ENCODE peak calls at places on chromosome 15, in six cellular contexts. Q, F, H, B, L and D are unnamed samples. For H3K36me3 and H3K9me3, the result is how much of the 10 kb centered on the place peaks cover.

GRCh38 chr15:58111718-58112104 is 26.5 kb upstream of the AQP9 start:
- DNase-seq in Q (no peak), F (no peak), H (no peak), B (no peak), L (no peak), D (no peak)

GRCh38 chr15:43095708-43096347 is 10.0 kb downstream of the UBR1 start:
- DNase-seq in Q (no peak), F (no peak), H (no peak), B (no peak), L (no peak), D (no peak)

GRCh38 chr15:99944131-99944530 is 210.9 kb upstream of the LYSMD4 start:
- DNase-seq in Q (no peak), F (peak), H (no peak), B (no peak), L (no peak), D (no peak)

GRCh38 chr15:79433610-79434009 is 1.5 kb downstream of the MINAR1 start:
- DNase-seq in Q (no peak), F (no peak), H (no peak), B (no peak), L (no peak), D (no peak)

GRCh38 chr15:29870495-29871151 is 48.4 kb upstream of the TJP1 start:
- DNase-seq in Q (peak), F (no peak), H (no peak), B (peak), L (no peak), D (no peak)

GRCh38 chr15:75138016-75138999 is 63.4 kb upstream of the C15orf39 start:
- DNase-seq in Q (no peak), F (peak), H (no peak), B (no peak), L (no peak), D (no peak)

GRCh38 chr15:50257924-50258323 is 7.6 kb downstream of the HDC start:
- DNase-seq in Q (no peak), F (no peak), H (no peak), B (no peak), L (no peak), D (no peak)

GRCh38 chr15:79432345-79433311 is 492 bp downstream of the MINAR1 start:
- DNase-seq in Q (no peak), F (no peak), H (peak), B (no peak), L (no peak), D (no peak)

GRCh38 chr15:59591372-59591771 is 20.2 kb upstream of the GCNT3 start:
- DNase-seq in Q (no peak), F (no peak), H (no peak), B (no peak), L (no peak), D (no peak)

GRCh38 chr15:68658151-68658550 is 79.4 kb downstream of the CORO2B start:
- DNase-seq in Q (no peak), F (no peak), H (no peak), B (no peak), L (no peak), D (no peak)

GRCh38 chr15:66945842-66946241 is 119.6 kb upstream of the SMAD3 start:
- DNase-seq in Q (no peak), F (no peak), H (no peak), B (no peak), L (no peak), D (no peak)

GRCh38 chr15:66945286-66945685 is 120.1 kb upstream of the SMAD3 start:
- DNase-seq in Q (no peak), F (no peak), H (no peak), B (no peak), L (no peak), D (no peak)

GRCh38 chr15:66947471-66947870 is 117.9 kb upstream of the SMAD3 start:
- DNase-seq in Q (no peak), F (no peak), H (no peak), B (no peak), L (no peak), D (no peak)

GRCh38 chr15:66948294-66948693 is 117.1 kb upstream of the SMAD3 start:
- DNase-seq in Q (no peak), F (no peak), H (no peak), B (no peak), L (no peak), D (no peak)

DNA sequence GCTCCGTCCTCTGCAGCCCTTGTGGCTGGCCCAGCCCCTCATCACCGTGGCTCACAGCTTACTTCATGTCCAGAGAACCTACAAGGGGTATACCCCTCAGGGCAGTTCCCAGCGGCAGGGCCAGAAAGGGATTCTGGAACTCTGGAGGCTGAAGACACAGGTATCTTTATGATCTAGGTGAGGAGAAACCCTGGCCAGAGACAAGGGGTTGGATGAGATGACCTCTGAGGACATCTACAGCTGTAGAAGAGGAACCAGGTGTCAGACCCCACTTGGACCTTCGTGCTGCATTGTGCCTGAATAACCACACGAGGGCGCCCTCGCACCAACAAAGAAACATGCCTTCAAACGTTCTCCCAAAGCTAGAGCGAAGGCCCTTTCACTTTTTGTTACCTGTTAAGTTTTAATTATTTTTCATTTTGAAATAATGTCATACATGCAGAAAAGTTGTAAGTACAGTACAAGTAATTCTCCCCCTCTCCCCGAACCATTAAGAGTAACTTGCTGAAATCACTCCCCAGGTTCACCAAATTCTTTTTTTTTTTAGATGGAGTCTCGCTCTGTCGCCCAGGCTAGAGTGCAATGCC is 118.7 kb upstream of the SMAD3 start:
- DNase-seq in Q (peak), F (peak), H (no peak), B (peak), L (peak), D (no peak)
- H3K36me3 ChIP-seq in Q (under half), F (under half), H (under half), B (under half), L (under half), D (under half)

GRCh38 chr15:45026646-45027045 is 3.7 kb downstream of the SORD start:
- DNase-seq in Q (peak), F (no peak), H (no peak), B (no peak), L (no peak), D (no peak)

GRCh38 chr15:45027220-45027619 is 4.2 kb downstream of the SORD start:
- DNase-seq in Q (peak), F (no peak), H (no peak), B (no peak), L (no peak), D (no peak)

GRCh38 chr15:45030743-45031142 is 7.7 kb downstream of the SORD start:
- DNase-seq in Q (no peak), F (no peak), H (no peak), B (no peak), L (no peak), D (no peak)
- H3K9me3 ChIP-seq in Q (under half), F (under half), H (under half), B (under half), L (under half), D (under half)

GRCh38 chr15:84791763-84792162 is 25.4 kb upstream of the ALPK3 start:
- DNase-seq in Q (no peak), F (no peak), H (no peak), B (no peak), L (no peak), D (no peak)

GRCh38 chr15:84797212-84797611 is 19.9 kb upstream of the ALPK3 start:
- DNase-seq in Q (no peak), F (no peak), H (no peak), B (no peak), L (no peak), D (no peak)

GRCh38 chr15:84793431-84793830 is 23.7 kb upstream of the ALPK3 start:
- DNase-seq in Q (no peak), F (no peak), H (no peak), B (no peak), L (no peak), D (peak)

GRCh38 chr15:84795186-84795585 is 22.0 kb upstream of the ALPK3 start:
- DNase-seq in Q (no peak), F (no peak), H (no peak), B (no peak), L (no peak), D (no peak)

DNA sequence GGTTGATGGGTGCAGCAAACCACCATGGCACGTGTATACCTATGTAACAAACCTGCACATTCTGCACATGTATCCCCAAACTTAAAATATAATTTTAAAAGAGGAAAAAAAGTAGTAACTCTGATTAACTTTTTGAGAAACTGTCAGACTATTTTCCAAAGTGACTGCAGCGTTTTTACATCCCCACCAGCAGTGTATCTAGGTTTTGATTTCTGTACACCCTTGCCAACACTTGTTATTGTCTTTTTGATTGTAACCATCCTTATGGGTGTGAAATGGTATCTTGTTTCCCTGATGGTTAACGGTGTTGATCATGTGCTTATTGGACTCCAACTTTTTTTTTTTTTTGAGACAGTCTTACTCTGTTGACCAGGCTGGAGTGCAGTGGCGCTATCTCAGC is 23.0 kb upstream of the ALPK3 start:
- DNase-seq in Q (no peak), F (no peak), H (no peak), B (no peak), L (no peak), D (no peak)
- H3K36me3 ChIP-seq in Q (under half), F (under half), H (half or more), B (under half), L (under half), D (half or more)

GRCh38 chr15:25059698-25060471 is 105.1 kb downstream of the SNRPN start:
- DNase-seq in Q (no peak), F (peak), H (peak), B (no peak), L (no peak), D (no peak)

GRCh38 chr15:25057574-25057973 is 102.8 kb downstream of the SNRPN start:
- DNase-seq in Q (no peak), F (no peak), H (no peak), B (no peak), L (no peak), D (no peak)

GRCh38 chr15:25060472-25060803 is 105.7 kb downstream of the SNRPN start:
- DNase-seq in Q (no peak), F (peak), H (no peak), B (no peak), L (no peak), D (no peak)

GRCh38 chr15:25056484-25057429 is 102.0 kb downstream of the SNRPN start:
- DNase-seq in Q (no peak), F (peak), H (peak), B (no peak), L (no peak), D (no peak)

GRCh38 chr15:25058080-25058785 is 103.4 kb downstream of the SNRPN start:
- DNase-seq in Q (no peak), F (peak), H (no peak), B (no peak), L (no peak), D (no peak)
- H3K9me3 ChIP-seq in Q (under half), F (half or more), H (half or more), B (half or more), L (under half), D (under half)

DNA sequence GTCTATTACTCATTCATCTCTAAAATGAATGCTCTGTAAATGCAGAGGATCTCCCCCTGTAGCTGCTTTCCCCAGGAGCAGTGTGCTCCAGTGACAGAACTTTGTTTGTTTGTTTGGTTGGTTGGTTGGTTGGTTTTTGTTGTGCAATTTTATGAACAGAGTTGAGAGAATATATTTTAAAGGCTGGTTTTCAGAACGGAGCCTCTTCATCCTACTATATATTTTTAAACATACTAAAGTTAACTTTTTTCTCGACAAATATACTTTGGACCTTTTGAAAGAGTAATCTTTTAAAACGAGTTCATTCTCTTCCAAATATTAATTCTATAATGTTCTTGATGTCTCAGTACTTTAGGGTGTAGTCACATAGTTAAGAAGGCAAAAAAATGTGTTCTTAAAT is 20.2 kb downstream of the RYR3 start:
- DNase-seq in Q (no peak), F (no peak), H (no peak), B (no peak), L (no peak), D (no peak)
- H3K36me3 ChIP-seq in Q (under half), F (under half), H (under half), B (under half), L (under half), D (under half)

GRCh38 chr15:80838666-80839065 is 59.5 kb downstream of the CEMIP start:
- DNase-seq in Q (no peak), F (no peak), H (no peak), B (no peak), L (no peak), D (no peak)
- H3K9me3 ChIP-seq in Q (under half), F (under half), H (under half), B (under half), L (under half), D (under half)